ENCODE peak calls at places on chromosomes 3 and 15, in seven cellular contexts. H is H9; N is PC-9; M is Peyer's patch; K is CD4-positive, alpha-beta T cell; F is GM23338; A is brain microvascular endothelial cell. G is an unnamed sample.

GRCh38 chr3:147943265-147943945 is 534.2 kb downstream of the ZIC1 start:
- DNase-seq in H (no peak), N (peak), M (no peak), K (no peak), F (no peak), A (peak), G (no peak)

GRCh38 chr3:51374456-51374855 is 10.6 kb upstream of the MANF start:
- DNase-seq in H (no peak), N (no peak), M (no peak), K (no peak), F (no peak), A (no peak), G (no peak)

GRCh38 chr3:27657871-27658270 is 64.3 kb downstream of the EOMES start:
- DNase-seq in H (no peak), N (no peak), M (no peak), K (no peak), F (no peak), A (peak), G (no peak)

GRCh38 chr3:140470211-140470610 is 207.7 kb upstream of the TRIM42 start:
- DNase-seq in H (peak), N (no peak), M (no peak), K (no peak), F (peak), A (no peak), G (no peak)

GRCh38 chr15:100623301-100623700 is 20.9 kb downstream of the ASB7 start:
- DNase-seq in H (no peak), N (no peak), M (no peak), K (no peak), F (no peak), A (peak), G (no peak)

GRCh38 chr3:104873331-104873730 is 493.4 kb upstream of the ALCAM start:
- DNase-seq in H (no peak), N (no peak), M (no peak), K (no peak), F (no peak), A (peak), G (no peak)

GRCh38 chr3:179363332-179363731 is 15.8 kb downstream of the MFN1 start:
- DNase-seq in H (no peak), N (no peak), M (no peak), K (no peak), F (no peak), A (no peak), G (no peak)

GRCh38 chr3:11389570-11390268 is 117.5 kb downstream of the ATG7 start:
- DNase-seq in H (no peak), N (no peak), M (no peak), K (no peak), F (no peak), A (no peak), G (no peak)

GRCh38 chr3:9536212-9536611 is 17.4 kb downstream of the LHFPL4 start:
- DNase-seq in H (no peak), N (no peak), M (no peak), K (no peak), F (no peak), A (no peak), G (no peak)

GRCh38 chr3:194773666-194774455 is 88.2 kb downstream of the FAM43A start:
- DNase-seq in H (no peak), N (no peak), M (no peak), K (no peak), F (no peak), A (no peak), G (no peak)

GRCh38 chr3:182808041-182808765 is 14.9 kb downstream of the ATP11B start:
- DNase-seq in H (no peak), N (no peak), M (no peak), K (no peak), F (peak), A (no peak), G (no peak)

GRCh38 chr3:15755780-15756179 is 42.0 kb downstream of the ANKRD28 start:
- DNase-seq in H (no peak), N (no peak), M (no peak), K (no peak), F (no peak), A (no peak), G (no peak)

GRCh38 chr3:15755181-15755580 is 42.6 kb downstream of the ANKRD28 start:
- DNase-seq in H (no peak), N (no peak), M (no peak), K (no peak), F (no peak), A (no peak), G (no peak)

GRCh38 chr3:15754047-15754446 is 43.7 kb downstream of the ANKRD28 start:
- DNase-seq in H (no peak), N (no peak), M (no peak), K (no peak), F (no peak), A (peak), G (no peak)

GRCh38 chr3:15750879-15751278 is 46.9 kb downstream of the ANKRD28 start:
- DNase-seq in H (no peak), N (no peak), M (no peak), K (no peak), F (no peak), A (no peak), G (no peak)

DNA sequence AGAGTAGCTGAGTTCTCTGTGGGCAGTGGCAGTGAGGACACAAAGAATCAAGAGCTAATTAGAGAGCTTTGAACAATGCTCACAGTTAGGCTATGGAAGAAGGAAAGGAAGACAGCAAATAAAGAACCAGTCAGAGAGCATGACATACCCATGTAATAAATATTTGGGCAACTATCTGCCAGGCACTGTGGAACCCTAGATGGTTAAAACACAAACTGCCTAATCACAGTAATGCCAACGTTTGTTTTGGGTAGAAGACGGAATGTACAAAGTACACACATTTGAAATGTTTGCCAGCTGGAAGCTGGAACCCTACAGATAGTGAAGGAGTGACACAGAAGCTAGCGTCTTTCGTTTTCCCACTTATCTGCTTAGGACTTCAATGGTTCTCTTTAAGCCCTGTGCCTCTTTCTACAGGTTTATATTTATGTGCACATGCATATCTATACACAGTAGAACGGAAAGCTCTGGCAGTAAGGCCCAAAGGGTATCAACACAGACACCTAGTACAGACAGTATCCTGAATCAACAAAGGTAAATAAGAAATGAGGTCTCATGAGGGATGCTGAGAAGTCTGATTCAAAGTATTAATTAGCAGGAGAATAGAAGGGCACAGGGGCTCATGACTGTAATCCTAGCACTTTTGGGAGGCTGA is 44.6 kb downstream of the ANKRD28 start:
- DNase-seq in H (no peak), N (no peak), M (no peak), K (no peak), F (no peak), A (no peak), G (no peak)
- H3K27ac ChIP-seq in H (no peak), N (peak), M (no peak), K (no peak), F (peak), A (peak), G (no peak)

GRCh38 chr3:53171827-53172505 is 11.0 kb downstream of the PRKCD start:
- DNase-seq in H (peak), N (no peak), M (no peak), K (no peak), F (peak), A (no peak), G (no peak)

GRCh38 chr3:53175613-53176537 is 14.9 kb downstream of the PRKCD start:
- DNase-seq in H (no peak), N (no peak), M (no peak), K (no peak), F (no peak), A (no peak), G (no peak)

GRCh38 chr3:53173107-53173506 is 12.1 kb downstream of the PRKCD start:
- DNase-seq in H (no peak), N (no peak), M (no peak), K (no peak), F (no peak), A (no peak), G (no peak)

GRCh38 chr3:53171109-53171453 is 10.1 kb downstream of the PRKCD start:
- DNase-seq in H (no peak), N (no peak), M (no peak), K (no peak), F (no peak), A (no peak), G (no peak)

GRCh38 chr3:53174346-53175250 is 13.6 kb downstream of the PRKCD start:
- DNase-seq in H (no peak), N (no peak), M (no peak), K (no peak), F (no peak), A (no peak), G (no peak)
- TF ChIP-seq CTCF in H (no peak), N (no peak), M (peak), K (no peak), F (no peak), A (no peak), G (no peak)

GRCh38 chr15:85778107-85778776 is 16.5 kb downstream of the KLHL25 start:
- DNase-seq in H (no peak), N (no peak), M (no peak), K (no peak), F (no peak), A (no peak), G (no peak)

GRCh38 chr15:85773916-85774315 is 20.8 kb downstream of the KLHL25 start:
- DNase-seq in H (no peak), N (no peak), M (no peak), K (no peak), F (no peak), A (no peak), G (no peak)

GRCh38 chr15:85780586-85780985 is 14.1 kb downstream of the KLHL25 start:
- DNase-seq in H (no peak), N (no peak), M (no peak), K (no peak), F (no peak), A (no peak), G (no peak)

GRCh38 chr15:85781099-85781498 is 13.6 kb downstream of the KLHL25 start:
- DNase-seq in H (no peak), N (no peak), M (no peak), K (no peak), F (no peak), A (no peak), G (no peak)

DNA sequence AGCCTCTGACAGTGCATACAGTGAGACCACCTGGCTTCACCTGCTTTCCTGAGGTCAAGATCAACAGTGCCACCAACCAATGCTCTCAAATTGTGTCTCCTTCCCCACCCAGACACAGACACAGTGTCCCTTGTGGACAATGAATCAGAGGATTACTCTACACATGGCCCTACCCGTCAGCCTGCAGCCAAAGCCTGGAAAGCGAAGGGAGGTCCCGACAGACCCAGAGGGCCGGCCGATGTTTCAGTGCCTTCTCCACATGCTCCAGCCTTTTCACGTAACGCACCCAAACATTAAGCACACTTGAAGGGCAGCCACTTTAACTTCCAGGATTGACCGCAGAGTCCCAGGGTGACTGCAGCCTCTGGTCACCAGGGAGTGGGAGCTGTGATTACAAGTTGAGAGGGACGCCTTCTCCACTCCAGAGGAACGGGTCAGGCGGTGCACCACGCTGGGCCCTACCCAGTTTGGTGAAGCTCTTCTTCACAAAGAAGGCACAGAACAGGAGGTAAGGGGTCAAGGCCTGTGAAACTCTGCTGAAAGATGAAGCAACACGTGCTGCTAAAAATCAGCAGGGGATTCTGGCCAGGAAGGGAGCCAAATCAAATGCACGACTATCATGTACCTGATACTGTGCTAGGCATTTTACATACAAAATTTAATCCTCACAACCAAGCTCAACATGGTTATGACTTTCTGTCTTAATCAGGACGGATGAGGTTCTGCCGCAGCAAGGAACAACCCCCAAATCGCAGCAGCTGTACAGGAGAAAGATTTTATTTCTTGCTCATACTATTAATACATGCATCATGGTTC is 17.2 kb downstream of the KLHL25 start:
- DNase-seq in H (no peak), N (no peak), M (no peak), K (no peak), F (no peak), A (no peak), G (no peak)
- H3K27ac ChIP-seq in H (no peak), N (no peak), M (no peak), K (no peak), F (no peak), A (no peak), G (no peak)

DNA sequence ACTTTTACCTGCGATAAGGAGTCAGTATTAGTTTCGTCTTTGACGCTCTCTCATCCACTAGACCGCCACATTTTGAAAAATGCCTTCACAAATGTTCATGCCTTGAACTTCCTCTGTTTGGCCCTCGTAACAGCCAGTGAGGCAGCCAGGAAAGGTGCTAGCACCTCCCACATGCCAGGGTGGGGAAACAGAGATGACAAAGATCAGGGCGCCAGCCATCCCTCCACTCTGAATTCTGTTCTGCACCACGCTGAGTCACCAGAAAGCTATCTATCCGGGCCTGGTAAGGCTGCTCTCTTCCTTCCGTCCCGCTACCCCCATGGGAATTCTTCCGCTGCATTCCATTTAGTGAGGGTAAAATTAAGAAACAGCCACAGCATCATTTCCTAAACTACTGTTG is 31.3 kb upstream of the BCL2L10 start:
- DNase-seq in H (no peak), N (peak), M (no peak), K (no peak), F (peak), A (peak), G (no peak)
- TF ChIP-seq CTCF in H (no peak), N (no peak), M (no peak), K (no peak), F (no peak), A (no peak), G (no peak)